ENCODE peak calls at places on chromosome 7, in four cellular contexts. P is stimulated activated naive CD4-positive, alpha-beta T cell; D is stimulated activated naive CD8-positive, alpha-beta T cell treated with anti-CD3 and anti-CD28 coated beads, Interleukin-15, Interleukin-2, amounts not matched to agents 100 U/mL and 50 U/mL, for 24 hours; Q is AG20443. L is an unnamed sample.

GRCh38 chr7:36692444-36692843 is 31.9 kb downstream of the AOAH start:
- DNase-seq in P (no peak), D (no peak), Q (no peak), L (no peak)

GRCh38 chr7:111090834-111091233 is at the start of gene LRRN3:
- DNase-seq in P (peak), D (peak), Q (peak), L (peak)

GRCh38 chr7:25894002-25894901 is 257.7 kb upstream of the NFE2L3 start:
- DNase-seq in P (peak), D (peak), Q (no peak), L (peak)

GRCh38 chr7:92790987-92791386 is 45.4 kb downstream of the CDK6 start:
- DNase-seq in P (no peak), D (no peak), Q (peak), L (peak)

GRCh38 chr7:29649010-29649716 is 85.5 kb downstream of the PRR15 start:
- DNase-seq in P (no peak), D (no peak), Q (no peak), L (no peak)

GRCh38 chr7:154853063-154853726 is 149.7 kb downstream of the PAXIP1 start:
- DNase-seq in P (no peak), D (no peak), Q (no peak), L (no peak)

GRCh38 chr7:99788554-99788953 is 4.6 kb upstream of the CYP3A4 start:
- DNase-seq in P (no peak), D (no peak), Q (no peak), L (peak)

GRCh38 chr7:33892945-33893344 is 12.4 kb upstream of the BMPER start:
- DNase-seq in P (no peak), D (no peak), Q (no peak), L (peak)

GRCh38 chr7:123643495-123644428 is 11.9 kb upstream of the LMOD2 start:
- DNase-seq in P (no peak), D (no peak), Q (peak), L (peak)

GRCh38 chr7:960269-960871 is 5.9 kb upstream of the ADAP1 start:
- DNase-seq in P (no peak), D (no peak), Q (no peak), L (no peak)

GRCh38 chr7:132141109-132141508 is 435.2 kb downstream of the PLXNA4 start:
- DNase-seq in P (no peak), D (no peak), Q (peak), L (peak)

GRCh38 chr7:26061340-26062239 is 90.4 kb upstream of the NFE2L3 start:
- DNase-seq in P (peak), D (peak), Q (peak), L (peak)

GRCh38 chr7:88141025-88141424 is 78.8 kb downstream of the SRI start:
- DNase-seq in P (no peak), D (no peak), Q (no peak), L (no peak)

GRCh38 chr7:81618400-81619014 is 151.3 kb downstream of the HGF start:
- DNase-seq in P (no peak), D (no peak), Q (peak), L (peak)

GRCh38 chr7:84092207-84092606 is 102.4 kb downstream of the SEMA3A start:
- DNase-seq in P (peak), D (peak), Q (no peak), L (no peak)

GRCh38 chr7:80070391-80070790 is 64.2 kb upstream of the GNAI1 start:
- DNase-seq in P (no peak), D (no peak), Q (no peak), L (peak)

GRCh38 chr7:129492406-129492805 is 9.9 kb upstream of the SMKR1 start:
- DNase-seq in P (no peak), D (no peak), Q (no peak), L (peak)

GRCh38 chr7:83306487-83306886 is 143.8 kb upstream of the PCLO start:
- DNase-seq in P (no peak), D (no peak), Q (no peak), L (no peak)

GRCh38 chr7:29968683-29969457 is 20.7 kb downstream of the SCRN1 start:
- DNase-seq in P (no peak), D (no peak), Q (no peak), L (peak)

GRCh38 chr7:138753611-138754010 is 44.2 kb upstream of the TMEM213 start:
- DNase-seq in P (no peak), D (no peak), Q (no peak), L (no peak)

GRCh38 chr7:102974366-102975236 is 61.8 kb downstream of the LRRC17 start:
- DNase-seq in P (no peak), D (no peak), Q (no peak), L (no peak)

GRCh38 chr7:99248391-99249067 is 24.1 kb upstream of the MYH16 start:
- DNase-seq in P (no peak), D (no peak), Q (no peak), L (no peak)

GRCh38 chr7:150448789-150449147 is 1.7 kb upstream of the GIMAP8 start:
- DNase-seq in P (peak), D (peak), Q (peak), L (peak)

GRCh38 chr7:138843632-138844580 is 45.9 kb upstream of the ATP6V0A4 start:
- DNase-seq in P (no peak), D (no peak), Q (no peak), L (no peak)

GRCh38 chr7:34064511-34065158 is 159.3 kb downstream of the BMPER start:
- DNase-seq in P (no peak), D (no peak), Q (no peak), L (peak)

GRCh38 chr7:44639701-44640321 is 33.4 kb downstream of the OGDH start:
- DNase-seq in P (no peak), D (no peak), Q (peak), L (peak)

GRCh38 chr7:149140784-149141183 is 6.5 kb upstream of the ZNF398 start:
- DNase-seq in P (no peak), D (no peak), Q (no peak), L (no peak)

GRCh38 chr7:73941836-73942551 is 81.0 kb downstream of the TMEM270 start:
- DNase-seq in P (no peak), D (no peak), Q (peak), L (peak)

GRCh38 chr7:152137476-152138025 is 112.1 kb downstream of the GALNT11 start:
- DNase-seq in P (no peak), D (no peak), Q (no peak), L (no peak)

GRCh38 chr7:75740846-75741497 is 2.2 kb upstream of the HIP1 start:
- DNase-seq in P (no peak), D (peak), Q (no peak), L (no peak)

GRCh38 chr7:99242667-99243066 is 30.0 kb upstream of the MYH16 start:
- DNase-seq in P (no peak), D (no peak), Q (no peak), L (no peak)